ENCODE peak calls at places on chromosomes 2 and 18, in six cellular contexts. B, A, W, M, K and J are unnamed samples.

GRCh38 chr2:166944909-166945308 is 56.6 kb downstream of the XIRP2 start:
- DNase-seq in B (no peak), A (no peak), W (no peak), M (no peak), K (no peak), J (no peak)

GRCh38 chr18:11366410-11366809 is 217.0 kb upstream of the PIEZO2 start:
- DNase-seq in B (peak; percentile 57), A (no peak), W (no peak), M (no peak), K (no peak), J (peak; percentile 79)

GRCh38 chr2:241272722-241273551 is 42.5 kb downstream of the HDLBP start:
- DNase-seq in B (peak; percentile 59), A (peak; percentile 68), W (peak; percentile 58), M (peak; percentile 84), K (peak; percentile 82), J (peak; percentile 61)

GRCh38 chr2:15909157-15909556 is 31.2 kb upstream of the MYCN start:
- DNase-seq in B (no peak), A (no peak), W (no peak), M (no peak), K (no peak), J (no peak)

GRCh38 chr2:44937688-44938240 is 3.7 kb upstream of the SIX3 start:
- DNase-seq in B (no peak), A (no peak), W (no peak), M (no peak), K (peak; percentile 61), J (no peak)

GRCh38 chr2:28413152-28413895 is 20.7 kb downstream of the FOSL2 start:
- DNase-seq in B (peak; percentile 49), A (no peak), W (no peak), M (no peak), K (peak; percentile 64), J (peak; percentile 72)

GRCh38 chr2:59182249-59182648 is 941.1 kb upstream of the FANCL start:
- DNase-seq in B (peak; percentile 15), A (no peak), W (no peak), M (no peak), K (no peak), J (peak; percentile 68)

GRCh38 chr2:73341039-73341438 is 44.6 kb upstream of the ALMS1 start:
- DNase-seq in B (no peak), A (no peak), W (no peak), M (no peak), K (no peak), J (no peak)

GRCh38 chr2:189569295-189569925 is 11.2 kb downstream of the SLC40A1 start:
- DNase-seq in B (peak; percentile 34), A (no peak), W (peak; percentile 95), M (no peak), K (no peak), J (peak; percentile 87)

GRCh38 chr2:216287251-216287650 is 85.0 kb downstream of the MARCHF4 start:
- DNase-seq in B (no peak), A (no peak), W (no peak), M (no peak), K (no peak), J (peak; percentile 9)

GRCh38 chr2:210099940-210100339 is 71.3 kb downstream of the KANSL1L start:
- DNase-seq in B (no peak), A (no peak), W (no peak), M (no peak), K (no peak), J (no peak)

GRCh38 chr18:3117493-3118192 is 102.1 kb downstream of the MYOM1 start:
- DNase-seq in B (no peak), A (peak; percentile 94), W (no peak), M (no peak), K (no peak), J (peak; percentile 5)

GRCh38 chr2:11017921-11018320 is 106.2 kb downstream of the KCNF1 start:
- DNase-seq in B (no peak), A (no peak), W (no peak), M (no peak), K (no peak), J (no peak)

GRCh38 chr2:183283176-183283575 is 158.9 kb downstream of the NUP35 start:
- DNase-seq in B (no peak), A (peak; percentile 50), W (no peak), M (no peak), K (no peak), J (no peak)

GRCh38 chr2:28366496-28367282 is 26.0 kb upstream of the FOSL2 start:
- DNase-seq in B (no peak), A (no peak), W (peak; percentile 53), M (no peak), K (no peak), J (peak; percentile 49)

GRCh38 chr2:43050866-43051265 is 175.5 kb downstream of the ZFP36L2 start:
- DNase-seq in B (no peak), A (no peak), W (peak; percentile 15), M (no peak), K (no peak), J (no peak)

GRCh38 chr2:28454016-28454930 is 41.6 kb upstream of the PLB1 start:
- DNase-seq in B (peak; percentile 45), A (peak; percentile 93), W (no peak), M (no peak), K (no peak), J (no peak)

GRCh38 chr2:168596881-168597280 is 140.8 kb downstream of the CERS6 start:
- DNase-seq in B (peak; percentile 17), A (peak; percentile 70), W (no peak), M (no peak), K (no peak), J (no peak)

GRCh38 chr2:74099835-74100234 is 47.9 kb downstream of the BOLA3 start:
- DNase-seq in B (no peak), A (peak; percentile 34), W (no peak), M (no peak), K (peak; percentile 86), J (no peak)

GRCh38 chr2:162091325-162092007 is 17.5 kb upstream of the DPP4 start:
- DNase-seq in B (peak; percentile 42), A (peak; percentile 46), W (peak; percentile 41), M (no peak), K (no peak), J (no peak)

GRCh38 chr2:132991464-132992045 is 321.6 kb upstream of the LYPD1 start:
- DNase-seq in B (no peak), A (no peak), W (no peak), M (no peak), K (no peak), J (no peak)

GRCh38 chr2:121255363-121255762 is 29.6 kb downstream of the TFCP2L1 start:
- DNase-seq in B (no peak), A (no peak), W (no peak), M (no peak), K (no peak), J (no peak)

GRCh38 chr2:79370976-79371550 is 141.8 kb upstream of the CTNNA2 start:
- DNase-seq in B (no peak), A (no peak), W (no peak), M (no peak), K (no peak), J (no peak)

GRCh38 chr2:215590353-215590752 is 154.5 kb upstream of the FN1 start:
- DNase-seq in B (peak; percentile 55), A (peak; percentile 56), W (no peak), M (no peak), K (no peak), J (no peak)

GRCh38 chr2:185771396-185771795 is 32.8 kb downstream of the FSIP2 start:
- DNase-seq in B (no peak), A (no peak), W (no peak), M (no peak), K (no peak), J (no peak)

GRCh38 chr18:23340661-23341060 is 112.4 kb upstream of the RIOK3 start:
- DNase-seq in B (peak; percentile 67), A (peak; percentile 61), W (no peak), M (no peak), K (no peak), J (peak; percentile 75)

GRCh38 chr2:206154197-206154596 is 5.0 kb downstream of the NDUFS1 start:
- DNase-seq in B (no peak), A (peak; percentile 13), W (no peak), M (no peak), K (no peak), J (no peak)

GRCh38 chr18:54444309-54444914 is 86.7 kb downstream of the C18orf54 start:
- DNase-seq in B (peak; percentile 61), A (peak; percentile 74), W (peak; percentile 66), M (no peak), K (no peak), J (peak; percentile 84)

GRCh38 chr2:218406949-218407703 is 7.5 kb downstream of the CTDSP1 start:
- DNase-seq in B (peak; percentile 37), A (peak; percentile 23), W (peak; percentile 39), M (peak; percentile 83), K (peak; percentile 87), J (peak; percentile 69)
- H3K4me3 ChIP-seq in B (peak overlapping the region; percentile 36), A (peak overlapping the region; percentile 34), W (peak overlapping the region; percentile 16), M (peak overlapping the region; percentile 67), K (peak overlapping the region; percentile 53), J (peak overlapping the region; percentile 51)

DNA sequence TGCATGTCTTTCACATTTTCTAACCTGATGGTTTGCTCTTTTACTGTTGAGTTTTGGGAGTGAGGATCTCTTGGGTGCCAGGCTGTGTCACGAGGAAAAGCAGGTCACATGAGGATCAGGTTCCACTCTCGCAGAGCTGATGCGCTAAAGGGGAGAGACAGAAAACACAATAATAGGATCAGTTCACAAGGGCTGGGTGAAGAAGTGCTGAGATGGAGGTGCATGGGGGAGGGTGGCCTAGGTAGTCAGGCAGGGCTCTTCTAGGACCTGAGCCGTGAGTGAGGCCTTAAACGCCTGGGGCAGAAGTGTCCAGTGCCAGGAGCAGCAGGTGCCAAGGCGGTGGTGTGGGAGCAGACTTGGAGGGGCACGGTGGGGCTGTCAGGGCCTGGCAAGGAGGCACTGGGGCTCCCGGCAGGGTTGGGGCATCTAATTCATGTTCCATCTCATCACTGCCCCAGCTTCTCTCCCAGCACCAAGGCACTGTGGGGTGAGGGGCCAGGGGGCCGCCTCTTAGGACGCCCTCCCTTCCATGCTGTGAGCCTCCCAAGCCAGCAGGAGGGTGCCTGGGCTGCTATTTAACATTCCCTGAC is 9.3 kb downstream of the KCNIP3 start:
- DNase-seq in B (no peak), A (no peak), W (no peak), M (no peak), K (no peak), J (no peak)
- TF ChIP-seq CTCF in B (no peak), A (no peak), W (no peak), M (no peak), K (no peak), J (no peak)

DNA sequence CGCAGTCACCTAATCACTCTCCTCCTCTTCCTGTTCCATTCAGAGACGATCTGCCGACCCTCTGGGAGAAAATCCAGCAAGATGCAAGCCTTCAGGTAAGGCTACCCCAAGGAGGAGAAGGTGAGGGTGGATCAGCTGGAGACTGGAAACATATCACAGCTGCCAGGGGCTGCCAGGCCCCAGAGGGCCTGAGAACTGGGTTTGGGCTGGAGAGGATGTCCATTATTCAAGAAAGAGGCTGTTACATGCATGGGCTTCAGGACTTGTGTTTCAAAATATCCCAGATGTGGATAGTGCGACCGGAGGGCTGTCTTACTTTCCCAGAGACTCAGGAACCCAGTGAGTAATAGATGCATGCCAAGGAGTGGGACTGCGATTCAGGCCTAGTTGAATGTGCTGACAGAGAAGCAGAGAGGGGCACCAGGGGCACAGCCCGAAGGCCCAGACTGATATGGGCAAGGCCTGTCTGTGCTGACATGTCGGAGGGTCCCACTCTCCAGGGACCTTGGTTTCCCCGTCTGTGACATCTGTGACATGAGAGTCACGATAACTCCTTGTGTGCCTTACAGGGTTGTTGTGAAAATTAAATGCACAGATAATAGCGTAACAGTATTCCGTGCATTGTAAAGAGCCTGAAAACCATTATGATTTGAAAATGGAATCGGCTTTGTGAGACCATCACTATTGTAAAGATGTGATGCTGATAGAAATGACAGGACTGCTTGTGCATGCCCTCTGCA is 418 bp downstream of the IL1RN start:
- DNase-seq in B (no peak), A (no peak), W (no peak), M (peak; percentile 71), K (no peak), J (no peak)
- H3K4me3 ChIP-seq in B (no peak overlapping the region), A (no peak overlapping the region), W (no peak overlapping the region), M (no peak overlapping the region), K (peak overlapping the region; percentile 29), J (no peak overlapping the region)

GRCh38 chr2:12555012-12555645 is 161.6 kb upstream of the TRIB2 start:
- DNase-seq in B (peak; percentile 80), A (peak; percentile 69), W (peak; percentile 85), M (no peak), K (no peak), J (peak; percentile 76)
- TF ChIP-seq CTCF in B (no peak), A (peak; percentile 21), W (no peak), M (no peak), K (no peak), J (peak; percentile 29)